ENCODE peak calls at places on chromosomes 5 and 9, in eight cellular contexts. W, U, R, N, S, J, M and L are unnamed samples.

GRCh38 chr5:60604771-60605170 is 95.2 kb downstream of the DEPDC1B start:
- DNase-seq in S (no peak), J (no peak), M (no peak), R (no peak), U (no peak), W (no peak), N (no peak), L (no peak)

GRCh38 chr5:132013711-132014110 is 2.3 kb upstream of the ACSL6 start:
- DNase-seq in U (no peak), M (no peak), R (no peak), S (no peak), W (no peak), J (no peak), N (no peak), L (no peak)

GRCh38 chr5:178298283-178298807 is 65.7 kb upstream of the PHYKPL start:
- DNase-seq in W (no peak), M (no peak), N (no peak), U (no peak), J (peak), S (no peak), R (no peak), L (no peak)

GRCh38 chr5:115494570-115495289 is 49.8 kb downstream of the FEM1C start:
- DNase-seq in W (peak), R (no peak), U (no peak), J (no peak), N (no peak), S (no peak), M (no peak), L (peak)

GRCh38 chr5:57066921-57067914 is 106.6 kb upstream of the GPBP1 start:
- DNase-seq in M (no peak), R (no peak), U (no peak), N (no peak), W (no peak), J (no peak), S (no peak), L (no peak)

GRCh38 chr9:36584626-36585460 is 12.1 kb downstream of the MELK start:
- DNase-seq in S (no peak), U (no peak), W (peak), N (no peak), M (no peak), J (no peak), R (no peak), L (no peak)

GRCh38 chr9:32886021-32886420 is 102.7 kb downstream of the TMEM215 start:
- DNase-seq in M (no peak), N (no peak), R (no peak), S (no peak), W (no peak), J (no peak), U (no peak), L (no peak)

GRCh38 chr5:158060216-158060615 is 201.3 kb upstream of the CLINT1 start:
- DNase-seq in J (no peak), N (no peak), S (no peak), W (no peak), U (no peak), M (no peak), R (no peak), L (no peak)